ENCODE peak calls at places on chromosomes 5 and 9, in ten cellular contexts. Q is T-helper 17 cell, H is HT1080, T is psoas muscle, R is T-cell, C is amniotic stem cell, P is activated T-cell treated with anti-CD3 and anti-CD28 coated beads for 1 hour, B is GM13977, E is NCI-H748 treated with DMSO at 0.1 percent for 48 hours, S is foreskin fibroblast. J is an unnamed sample.

GRCh38 chr5:147098233-147098790 is 136.5 kb upstream of the STK32A start:
- DNase-seq in T (no peak), C (peak), P (no peak), H (peak), B (peak), E (peak), Q (no peak), R (no peak), S (peak), J (peak)

GRCh38 chr5:87877023-87877422 is 391.6 kb downstream of the TMEM161B start:
- DNase-seq in C (no peak), Q (no peak), H (peak), S (no peak), P (no peak), R (no peak), E (no peak), B (no peak), T (no peak), J (no peak)

GRCh38 chr5:179190851-179191505 is 130.8 kb downstream of the ZNF354C start:
- DNase-seq in S (no peak), T (no peak), Q (no peak), P (no peak), E (no peak), H (no peak), R (no peak), B (no peak), C (no peak), J (no peak)

GRCh38 chr5:172828911-172829431 is 5.1 kb upstream of the ERGIC1 start:
- DNase-seq in B (no peak), P (no peak), T (no peak), Q (no peak), S (no peak), R (no peak), E (no peak), C (no peak), H (no peak), J (no peak)

GRCh38 chr5:9059920-9060691 is 485.8 kb downstream of the SEMA5A start:
- DNase-seq in B (no peak), Q (no peak), E (no peak), P (no peak), H (peak), C (peak), R (no peak), T (no peak), S (peak), J (no peak)

GRCh38 chr5:35143841-35144240 is 86.4 kb downstream of the PRLR start:
- DNase-seq in T (no peak), B (no peak), E (no peak), S (no peak), R (no peak), Q (no peak), H (no peak), C (no peak), P (no peak), J (no peak)

GRCh38 chr5:178551059-178551458 is 39.1 kb downstream of the COL23A1 start:
- DNase-seq in E (peak), S (peak), T (no peak), B (no peak), P (no peak), Q (no peak), C (no peak), H (no peak), R (no peak), J (no peak)

GRCh38 chr9:113960748-113961147 is 84.6 kb downstream of the ZNF618 start:
- DNase-seq in B (no peak), H (no peak), E (no peak), T (no peak), P (no peak), R (no peak), C (no peak), Q (no peak), S (no peak), J (no peak)

GRCh38 chr9:71001780-71002386 is 119.5 kb downstream of the TRPM3 start:
- DNase-seq in P (no peak), R (no peak), E (peak), Q (no peak), S (peak), C (peak), H (peak), T (no peak), B (peak), J (peak)

GRCh38 chr9:27853529-27853928 is 280.2 kb upstream of the C9orf72 start:
- DNase-seq in R (no peak), T (no peak), Q (no peak), H (no peak), E (no peak), S (no peak), P (no peak), B (no peak), C (no peak), J (no peak)

GRCh38 chr9:8734760-8735159 is 935.2 kb upstream of the DMAC1 start:
- DNase-seq in R (no peak), Q (no peak), H (no peak), T (no peak), P (no peak), E (no peak), B (no peak), C (no peak), S (no peak), J (no peak)

GRCh38 chr9:107389617-107390071 is 99.9 kb downstream of the KLF4 start:
- DNase-seq in Q (no peak), C (no peak), B (no peak), P (no peak), T (peak), S (peak), E (no peak), H (no peak), R (no peak), J (peak)

GRCh38 chr9:106925392-106925791 is 62.4 kb downstream of the ZNF462 start:
- DNase-seq in T (no peak), S (no peak), E (no peak), R (no peak), B (no peak), C (no peak), H (no peak), Q (no peak), P (no peak), J (no peak)

GRCh38 chr9:105510024-105510423 is 47.9 kb upstream of the FKTN start:
- DNase-seq in H (peak), T (no peak), R (no peak), C (no peak), Q (no peak), B (peak), S (peak), P (no peak), E (no peak), J (no peak)

GRCh38 chr5:79512692-79513518 is 1.0 kb downstream of the HOMER1 start:
- DNase-seq in R (no peak), P (no peak), S (peak), H (peak), Q (no peak), E (no peak), B (peak), C (no peak), T (no peak), J (no peak)

GRCh38 chr9:79731483-79731882 is 159.7 kb downstream of the TLE4 start:
- DNase-seq in T (no peak), P (no peak), B (peak), Q (no peak), E (no peak), R (no peak), H (no peak), C (no peak), S (no peak), J (no peak)

GRCh38 chr5:115634343-115635132 is 8.7 kb upstream of the TMED7 start:
- DNase-seq in P (peak), B (peak), E (peak), R (peak), S (peak), T (peak), Q (peak), H (peak), C (peak), J (peak)

GRCh38 chr5:159339451-159339850 is 9.2 kb upstream of the IL12B start:
- DNase-seq in E (no peak), C (no peak), B (no peak), Q (no peak), P (no peak), T (no peak), R (no peak), S (no peak), H (no peak), J (no peak)

GRCh38 chr9:97554566-97555075 is 53.2 kb downstream of the TMOD1 start:
- DNase-seq in Q (no peak), T (no peak), R (no peak), S (no peak), P (no peak), C (no peak), B (no peak), E (no peak), H (no peak), J (no peak)

GRCh38 chr9:138103824-138104206 is 226.2 kb downstream of the CACNA1B start:
- DNase-seq in R (no peak), P (no peak), T (no peak), H (no peak), Q (no peak), C (no peak), S (no peak), B (peak), E (no peak), J (no peak)

GRCh38 chr5:132300572-132301340 is 6.6 kb downstream of the SLC22A4 start:
- DNase-seq in E (no peak), H (no peak), B (no peak), S (no peak), P (no peak), Q (no peak), R (no peak), T (no peak), C (no peak), J (no peak)

GRCh38 chr5:176980818-176981217 is 25.8 kb downstream of the UIMC1 start:
- DNase-seq in R (no peak), T (no peak), H (no peak), E (no peak), B (no peak), C (no peak), S (no peak), P (no peak), Q (no peak), J (no peak)